ENCODE peak calls at places on chromosomes 16 and 17, in nine cellular contexts. A is left colon, U is left lung, F is A549, I is DMS 273 treated with DMSO at 0.1 percent for 48 hours, P is myocyte, J is bronchial epithelial cell, L is nephron progenitor cell, R is hepatic stellate cell. M is an unnamed sample.

GRCh38 chr16:88478115-88478514 is 25.0 kb downstream of the ZFPM1 start:
- DNase-seq in P (no peak), J (no peak), R (no peak), I (no peak), U (no peak), F (no peak), A (no peak), L (no peak), M (no peak)

GRCh38 chr16:2968368-2968737 is 795 bp upstream of the PAQR4 start:
- DNase-seq in A (peak; percentile 67), P (no peak), L (no peak), U (no peak), R (no peak), F (no peak), J (no peak), I (no peak), M (no peak)

GRCh38 chr17:17345294-17345597 is 42.1 kb downstream of the NT5M start:
- DNase-seq in A (no peak), J (no peak), L (no peak), I (no peak), R (no peak), F (no peak), P (no peak), U (no peak), M (no peak)

GRCh38 chr16:54886078-54886477 is 44.6 kb upstream of the IRX5 start:
- DNase-seq in R (no peak), L (no peak), P (no peak), J (no peak), A (no peak), F (no peak), U (no peak), I (no peak), M (no peak)

GRCh38 chr17:7063518-7064094 is 16.4 kb downstream of the CLEC10A start:
- DNase-seq in J (no peak), L (no peak), A (no peak), R (no peak), I (no peak), P (peak; percentile 26), U (peak; percentile 2), F (no peak), M (no peak)

GRCh38 chr17:336110-337021 is 16.2 kb downstream of the RPH3AL start:
- DNase-seq in I (no peak), R (no peak), P (no peak), U (peak; percentile 91), A (peak; percentile 61), L (no peak), F (no peak), J (no peak), M (no peak)

GRCh38 chr16:81730090-81731051 is 48.7 kb upstream of the PLCG2 start:
- DNase-seq in P (peak; percentile 64), R (peak; percentile 88), I (peak; percentile 79), A (peak; percentile 88), F (peak; percentile 95), L (peak; percentile 98), U (peak; percentile 95), J (peak; percentile 44), M (peak; percentile 66)

GRCh38 chr16:2530629-2531318 is 434 bp downstream of the CEMP1 start:
- DNase-seq in U (peak; percentile 80), L (no peak), R (no peak), I (no peak), P (no peak), A (no peak), J (no peak), F (no peak), M (no peak)

GRCh38 chr17:72056727-72057290 is 64.0 kb upstream of the SOX9 start:
- DNase-seq in R (no peak), U (no peak), J (no peak), A (no peak), P (no peak), I (no peak), F (no peak), L (no peak), M (no peak)

GRCh38 chr17:74582633-74583032 is 9.4 kb downstream of the CD300LD start:
- DNase-seq in U (no peak), L (no peak), J (no peak), A (no peak), R (no peak), I (no peak), P (no peak), F (no peak), M (no peak)

GRCh38 chr16:86892509-86892908 is 314.2 kb downstream of the FOXL1 start:
- DNase-seq in L (no peak), A (no peak), P (peak; percentile 79), I (no peak), R (no peak), F (no peak), U (no peak), J (no peak), M (no peak)

GRCh38 chr16:89035698-89036570 is 57.7 kb upstream of the ACSF3 start:
- DNase-seq in R (no peak), J (no peak), F (no peak), L (peak; percentile 1), I (no peak), P (no peak), U (peak; percentile 55), A (no peak), M (no peak)

GRCh38 chr16:48112603-48113400 is 43.0 kb downstream of the ABCC12 start:
- DNase-seq in J (no peak), L (no peak), I (no peak), F (no peak), U (no peak), R (no peak), A (no peak), P (peak; percentile 88), M (no peak)

GRCh38 chr16:49023095-49023494 is 258.5 kb downstream of the CBLN1 start:
- DNase-seq in U (no peak), I (peak; percentile 26), F (no peak), L (no peak), A (no peak), R (no peak), J (peak; percentile 98), P (peak; percentile 11), M (no peak)

GRCh38 chr16:51641191-51641765 is 490.2 kb upstream of the SALL1 start:
- DNase-seq in L (no peak), J (no peak), R (no peak), A (no peak), F (no peak), U (no peak), P (no peak), I (no peak), M (no peak)

GRCh38 chr17:17416007-17416399 is 60.8 kb upstream of the MED9 start:
- DNase-seq in A (no peak), P (peak; percentile 71), F (peak; percentile 86), L (no peak), U (no peak), I (peak; percentile 39), J (peak; percentile 86), R (peak; percentile 74), M (no peak)

GRCh38 chr16:9248162-9248561 is 156.7 kb downstream of the HAPSTR1 start:
- DNase-seq in L (no peak), P (no peak), R (no peak), U (no peak), I (no peak), A (no peak), F (no peak), J (no peak), M (no peak)

GRCh38 chr17:8420041-8420934 is 15.4 kb upstream of the NDEL1 start:
- DNase-seq in R (no peak), A (peak; percentile 65), U (no peak), L (no peak), F (no peak), I (no peak), P (peak; percentile 91), J (peak; percentile 11), M (no peak)

GRCh38 chr17:17358866-17359265 is 55.7 kb downstream of the NT5M start:
- DNase-seq in U (no peak), R (no peak), A (no peak), L (no peak), J (no peak), P (peak; percentile 24), I (no peak), F (no peak), M (no peak)

GRCh38 chr17:32882734-32883133 is 5.8 kb upstream of the MYO1D start:
- DNase-seq in U (no peak), F (no peak), I (no peak), A (no peak), R (peak; percentile 16), L (no peak), J (peak; percentile 44), P (peak; percentile 31), M (no peak)

GRCh38 chr17:73650617-73651200 is 6.5 kb upstream of the SDK2 start:
- DNase-seq in P (no peak), F (no peak), J (no peak), A (peak; percentile 72), R (no peak), U (no peak), I (no peak), L (no peak), M (no peak)

GRCh38 chr17:45640141-45640850 is 143.8 kb upstream of the CRHR1 start:
- DNase-seq in A (peak; percentile 45), I (no peak), U (no peak), J (peak; percentile 65), F (peak; percentile 81), P (peak; percentile 77), L (peak; percentile 90), R (peak; percentile 65), M (peak; percentile 52)

GRCh38 chr17:6257339-6257738 is 177.6 kb downstream of the AIPL1 start:
- DNase-seq in J (no peak), I (no peak), A (no peak), P (no peak), L (no peak), R (no peak), U (no peak), F (no peak), M (no peak)

GRCh38 chr16:54282202-54282922 is 4.2 kb downstream of the IRX3 start:
- DNase-seq in I (no peak), F (peak; percentile 77), P (peak; percentile 74), R (no peak), A (no peak), L (peak; percentile 83), U (peak; percentile 88), J (no peak), M (no peak)

GRCh38 chr16:56793504-56793903 is 63.6 kb downstream of the NUP93 start:
- DNase-seq in P (no peak), A (no peak), J (peak; percentile 29), I (no peak), U (no peak), R (no peak), L (no peak), F (peak; percentile 14), M (no peak)

GRCh38 chr17:3659541-3660111 is 8.8 kb downstream of the TAX1BP3 start:
- DNase-seq in A (peak; percentile 64), J (peak; percentile 66), L (no peak), P (peak; percentile 84), U (no peak), R (peak; percentile 87), I (no peak), F (peak; percentile 80), M (no peak)

GRCh38 chr16:85905110-85906095 is 6.4 kb downstream of the IRF8 start:
- DNase-seq in P (no peak), I (no peak), F (no peak), A (no peak), J (no peak), U (no peak), L (no peak), R (no peak), M (no peak)

GRCh38 chr16:27704252-27704651 is 154.3 kb downstream of the KATNIP start:
- DNase-seq in R (no peak), P (no peak), I (no peak), F (no peak), J (no peak), L (no peak), U (no peak), A (no peak), M (no peak)